ENCODE peak calls at places on chromosomes 2 and 18, in nine cellular contexts. U is transverse colon, R is stomach, A is sigmoid colon, Y is suprapubic skin, N is K562, X is HepG2, I is SK-N-SH, L is GM12878. P is an unnamed sample.

GRCh38 chr2:188902906-188903305 is 71.3 kb upstream of the COL3A1 start:
- DNase-seq in L (no peak), Y (no peak), X (no peak), U (no peak), R (no peak), A (no peak), I (no peak), N (no peak), P (no peak)

GRCh38 chr2:180573951-180574350 is 406.5 kb upstream of the UBE2E3 start:
- DNase-seq in N (no peak), L (no peak), U (no peak), A (no peak), R (no peak), I (no peak), Y (no peak), X (no peak), P (no peak)

GRCh38 chr2:214103199-214104001 is 307.5 kb upstream of the VWC2L start:
- DNase-seq in R (no peak), I (no peak), U (peak), A (no peak), L (no peak), X (no peak), N (no peak), Y (no peak), P (no peak)

GRCh38 chr2:68251855-68252406 is 401 bp downstream of the PPP3R1 start:
- DNase-seq in X (no peak), A (peak), L (no peak), Y (peak), I (peak), U (peak), R (peak), N (peak), P (peak)

GRCh38 chr2:162118166-162119031 is 33.6 kb downstream of the GCG start:
- DNase-seq in I (no peak), X (no peak), R (no peak), L (no peak), A (peak), Y (no peak), N (no peak), U (no peak), P (no peak)

GRCh38 chr2:43406643-43407042 is 180.2 kb upstream of the ZFP36L2 start:
- DNase-seq in R (no peak), N (no peak), X (no peak), U (no peak), L (no peak), I (peak), Y (no peak), A (no peak), P (no peak)

GRCh38 chr2:37774976-37775907 is 103.8 kb upstream of the CDC42EP3 start:
- DNase-seq in R (no peak), L (no peak), A (no peak), I (no peak), X (no peak), N (no peak), Y (no peak), U (no peak), P (peak)

GRCh38 chr2:31606511-31606910 is 25.8 kb upstream of the SRD5A2 start:
- DNase-seq in Y (no peak), I (no peak), R (no peak), N (no peak), U (no peak), X (no peak), L (no peak), A (no peak), P (no peak)

GRCh38 chr18:23357992-23358594 is 95.0 kb upstream of the RIOK3 start:
- DNase-seq in U (peak), L (no peak), Y (no peak), X (no peak), N (no peak), I (no peak), A (peak), R (peak), P (no peak)

DNA sequence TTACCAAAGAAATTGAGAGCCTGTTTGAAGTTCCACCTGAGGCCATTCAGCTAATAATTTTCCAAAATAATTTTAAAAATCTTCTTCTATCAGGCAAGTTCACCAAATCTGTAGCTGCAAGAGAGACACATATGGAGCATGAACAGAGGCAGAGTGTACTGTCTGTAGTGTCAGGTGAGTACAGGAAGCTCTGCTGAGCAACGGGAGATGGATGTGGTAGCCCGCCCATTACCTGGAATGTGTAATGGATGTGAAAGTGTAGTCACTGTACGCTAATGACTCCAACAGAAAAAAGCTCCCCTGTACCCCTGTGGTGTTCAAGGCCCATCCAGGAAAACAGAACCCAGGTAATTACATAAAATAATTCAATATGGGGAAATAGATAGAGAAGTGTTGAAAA is 311.5 kb downstream of the LRRTM4 start:
- DNase-seq in I (no peak), R (no peak), X (no peak), A (no peak), Y (no peak), U (no peak), L (no peak), N (no peak), P (no peak)
- TF ChIP-seq POLR2AphosphoS5 in I (no peak), R (no peak), X (no peak), A (no peak), Y (no peak), U (no peak), L (no peak), N (no peak), P (no peak)

DNA sequence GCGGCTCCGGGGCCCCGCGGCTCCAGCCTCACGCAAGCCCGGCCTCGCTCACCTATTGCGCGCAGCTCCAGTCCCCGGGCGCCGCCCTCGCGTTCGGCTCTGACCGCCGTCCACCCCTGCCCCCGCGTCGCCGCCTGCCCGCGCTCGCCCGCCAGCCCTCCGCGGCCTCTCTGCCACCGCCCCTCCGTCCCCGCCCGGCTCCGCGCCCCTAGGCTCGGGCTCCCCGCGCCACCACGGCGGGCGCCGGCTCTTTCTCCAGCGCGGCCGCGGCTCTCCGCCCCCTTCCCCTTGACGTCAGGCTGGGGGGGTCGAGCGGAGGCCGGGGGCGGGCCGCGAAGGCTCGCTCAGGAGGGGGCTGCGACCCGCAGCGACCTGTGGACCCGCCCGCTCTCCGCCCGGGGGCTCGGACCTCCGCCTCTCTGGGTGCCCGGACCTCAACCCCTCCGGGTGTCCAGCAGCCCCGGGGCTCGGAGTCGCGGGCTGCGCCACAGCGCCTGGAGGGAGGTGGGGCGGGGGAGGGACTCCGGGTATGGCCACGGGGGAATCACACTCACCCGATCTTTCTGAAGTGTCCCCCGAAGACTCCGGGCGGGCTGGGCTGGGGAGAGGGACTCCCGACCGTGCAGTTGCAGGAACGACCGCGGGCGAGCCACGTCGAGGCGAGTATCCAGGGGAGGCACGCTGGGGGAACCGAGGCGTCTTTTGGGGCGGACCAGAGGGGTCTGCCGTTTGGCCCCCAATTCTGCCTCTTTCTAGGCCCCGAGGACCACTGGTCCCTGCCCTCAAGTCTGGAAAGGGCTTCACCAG is at the start of gene SEMA4C:
- DNase-seq in N (peak), L (no peak), I (peak), Y (peak), R (peak), U (peak), A (peak), X (no peak), P (peak)
- TF ChIP-seq EP300 in N (no peak), L (no peak), I (no peak), Y (no peak), R (no peak), U (no peak), A (peak), X (no peak), P (no peak)

DNA sequence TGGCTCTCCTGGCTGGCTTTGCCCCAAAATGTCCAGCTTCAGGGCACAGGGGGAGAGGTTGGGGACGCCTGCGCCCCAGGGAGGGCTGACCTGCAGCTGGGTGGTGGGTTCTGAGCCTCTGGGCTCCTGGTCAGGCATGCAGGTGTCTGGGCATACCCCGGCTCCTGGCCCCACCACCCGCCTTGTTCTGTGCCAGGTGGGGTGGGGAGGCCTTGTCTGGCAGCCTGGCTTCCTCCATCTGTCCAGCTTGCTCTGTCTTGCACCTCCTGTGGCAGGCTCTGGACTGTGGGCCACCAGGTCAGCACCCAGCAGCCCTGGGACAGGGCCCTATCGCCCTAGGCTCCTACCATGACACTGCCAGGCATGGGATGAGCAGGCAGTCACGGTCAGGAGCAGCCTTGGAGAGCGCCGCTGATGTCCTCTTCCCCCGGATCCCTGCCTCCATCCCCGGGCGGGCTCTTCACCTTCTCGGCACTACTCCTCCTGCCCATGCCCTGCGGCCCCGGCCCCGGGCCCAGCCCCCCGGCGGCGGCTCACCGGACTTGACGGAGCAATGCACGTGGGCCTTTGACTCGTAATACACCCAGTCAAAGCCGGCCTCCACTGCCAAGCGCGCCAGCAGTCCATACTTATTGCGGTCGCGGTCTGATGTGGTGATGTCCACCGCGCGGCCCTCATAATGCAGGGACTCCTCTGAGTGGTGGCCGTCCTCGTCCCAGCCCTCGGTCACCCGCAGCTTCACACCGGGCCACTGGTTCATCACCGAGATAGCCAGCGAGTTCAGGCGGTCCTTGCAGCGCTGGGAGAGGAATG is 3.6 kb downstream of the IHH start:
- DNase-seq in N (no peak), Y (no peak), A (no peak), L (no peak), R (peak), U (no peak), X (no peak), I (no peak), P (peak)
- H3K4me3 ChIP-seq in N (no peak), Y (no peak), A (no peak), L (no peak), R (peak), U (peak), X (no peak), I (no peak), P (peak)

GRCh38 chr2:241315183-241315878 is at the start of gene HDLBP:
- DNase-seq in Y (peak), L (peak), I (peak), X (peak), A (peak), U (peak), N (peak), R (peak), P (peak)
- TF ChIP-seq POLR2AphosphoS5 in Y (peak), L (peak), I (peak), X (peak), A (peak), U (peak), N (peak), R (peak), P (peak)

DNA sequence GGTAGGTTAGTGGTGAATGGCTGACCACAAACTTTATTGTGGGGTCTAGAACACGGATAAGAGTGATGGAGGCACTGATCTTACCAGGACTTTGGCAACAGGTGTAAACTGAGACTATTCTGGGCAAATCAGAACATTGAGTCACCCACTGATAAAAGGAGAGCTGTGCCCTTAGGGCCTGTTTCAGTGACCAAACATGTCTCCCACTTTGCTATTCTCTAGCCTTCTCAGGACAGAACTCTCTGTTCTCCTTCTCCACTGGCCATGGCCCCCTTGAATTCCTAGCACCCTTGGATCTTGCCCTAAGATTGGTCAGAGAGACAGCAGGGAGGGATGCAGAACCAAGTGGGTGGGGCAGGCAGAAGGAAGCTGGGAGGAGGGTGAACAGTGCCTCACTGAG is 18.3 kb downstream of the TRPM8 start:
- DNase-seq in Y (no peak), L (no peak), A (no peak), U (no peak), N (no peak), R (no peak), I (no peak), X (no peak), P (no peak)
- TF ChIP-seq EP300 in Y (no peak), L (no peak), A (no peak), U (no peak), N (no peak), R (no peak), I (no peak), X (no peak), P (no peak)

P was measured in upper lobe of left lung.